ENCODE peak calls at places on chromosome X, in ten cellular contexts. K, C, L, V, H, M, Z, A, B and O are unnamed samples.

GRCh38 chrX:34365482-34365881 is 233.4 kb upstream of the FAM47A start:
- DNase-seq in K (peak; percentile 17), C (no peak), L (no peak), V (peak; percentile 2), H (no peak), M (no peak), Z (no peak), A (peak; percentile 3), B (no peak), O (peak; percentile 31)

GRCh38 chrX:50108264-50108663 is 92.5 kb downstream of the AKAP4 start:
- DNase-seq in K (peak; percentile 37), C (no peak), L (no peak), V (no peak), H (no peak), M (no peak), Z (no peak), A (no peak), B (no peak), O (no peak)

GRCh38 chrX:136480383-136480782 is 7.4 kb upstream of the BRS3 start:
- DNase-seq in K (no peak), C (no peak), L (no peak), V (no peak), H (no peak), M (peak; percentile 69), Z (no peak), A (no peak), B (no peak), O (no peak)

GRCh38 chrX:30488092-30488491 is 89.5 kb downstream of the TASL start:
- DNase-seq in K (no peak), C (no peak), L (no peak), V (peak; percentile 15), H (no peak), M (no peak), Z (no peak), A (peak; percentile 1), B (no peak), O (no peak)

GRCh38 chrX:139203681-139204575 is 326.6 kb upstream of the F9 start:
- DNase-seq in K (peak; percentile 9), C (peak; percentile 12), L (no peak), V (peak; percentile 2), H (no peak), M (peak; percentile 9), Z (no peak), A (no peak), B (no peak), O (no peak)

GRCh38 chrX:68841251-68842049 is 12.6 kb downstream of the EFNB1 start:
- DNase-seq in K (no peak), C (no peak), L (no peak), V (peak; percentile 9), H (no peak), M (peak; percentile 87), Z (no peak), A (no peak), B (no peak), O (no peak)

GRCh38 chrX:102832661-102833060 is 104.4 kb upstream of the RAB40AL start:
- DNase-seq in K (peak; percentile 53), C (no peak), L (no peak), V (no peak), H (no peak), M (no peak), Z (no peak), A (peak; percentile 77), B (no peak), O (no peak)

GRCh38 chrX:110089656-110090404 is 86.9 kb downstream of the TMEM164 start:
- DNase-seq in K (no peak), C (no peak), L (no peak), V (peak; percentile 11), H (no peak), M (no peak), Z (peak; percentile 22), A (no peak), B (no peak), O (no peak)

GRCh38 chrX:9433596-9433995 is 31.3 kb upstream of the TBL1X start:
- DNase-seq in K (no peak), C (no peak), L (no peak), V (no peak), H (no peak), M (peak; percentile 26), Z (no peak), A (no peak), B (no peak), O (no peak)

GRCh38 chrX:43822015-43822414 is 60.2 kb downstream of the MAOB start:
- DNase-seq in K (peak; percentile 40), C (no peak), L (no peak), V (no peak), H (no peak), M (no peak), Z (no peak), A (peak; percentile 33), B (no peak), O (no peak)
- TF ChIP-seq CTCF in K (no peak), C (no peak), L (no peak), V (no peak), H (no peak), M (no peak), Z (no peak), A (no peak), B (no peak), O (no peak)

GRCh38 chrX:572490-573124 is 58.0 kb upstream of the SHOX start:
- DNase-seq in K (no peak), C (no peak), L (no peak), V (no peak), H (no peak), M (no peak), Z (no peak), A (no peak), B (no peak), O (no peak)
- H3K4me3 ChIP-seq in K (no peak overlapping the region), C (no peak overlapping the region), L (no peak overlapping the region), V (no peak overlapping the region), H (no peak overlapping the region), M (no peak overlapping the region), Z (no peak overlapping the region), A (no peak overlapping the region), B (no peak overlapping the region), O (no peak overlapping the region)

GRCh38 chrX:12709047-12709446 is 82.2 kb upstream of the PRPS2 start:
- DNase-seq in K (no peak), C (no peak), L (no peak), V (no peak), H (no peak), M (no peak), Z (no peak), A (no peak), B (no peak), O (no peak)
- TF ChIP-seq CTCF in K (peak; percentile 23), C (no peak), L (no peak), V (no peak), H (no peak), M (no peak), Z (no peak), A (no peak), B (no peak), O (no peak)

DNA sequence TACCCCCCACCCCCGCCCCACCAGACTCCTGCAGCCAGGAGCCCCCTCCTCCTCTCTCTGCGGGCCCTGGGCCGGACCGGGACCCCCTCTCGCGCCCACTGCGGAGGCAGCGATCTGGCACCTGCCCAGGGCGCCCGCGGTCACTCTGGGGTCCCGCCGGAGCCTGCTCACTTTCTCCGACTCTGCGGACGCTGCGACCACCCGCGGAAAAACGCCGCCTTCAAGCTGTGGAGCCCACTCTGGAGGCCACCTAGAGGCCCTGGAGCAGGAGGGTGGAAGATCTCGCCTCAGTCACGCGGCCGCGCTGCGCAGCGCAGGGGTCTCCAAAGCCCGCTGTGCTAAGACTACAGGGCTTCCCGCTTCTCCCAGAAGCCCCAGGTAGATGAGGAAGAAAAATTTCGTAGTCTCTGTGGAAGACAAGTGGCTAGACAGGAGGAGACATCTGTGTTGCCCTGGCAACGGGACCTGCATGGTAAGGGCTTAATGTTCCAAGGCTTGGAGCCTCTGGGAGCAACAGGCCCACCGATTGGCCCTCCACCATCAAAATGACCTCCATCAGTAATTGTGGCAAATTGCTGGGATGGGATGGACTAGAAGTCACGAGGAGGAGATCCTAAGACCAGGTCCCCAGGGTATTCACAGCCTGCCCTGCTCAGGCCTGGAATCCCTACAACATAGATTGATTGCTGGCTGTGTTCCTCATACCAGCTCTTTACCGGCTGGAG is at the start of gene PNMA6F:
- DNase-seq in K (no peak), C (no peak), L (no peak), V (no peak), H (no peak), M (no peak), Z (no peak), A (no peak), B (no peak), O (no peak)
- H3K4me3 ChIP-seq in K (no peak within 1 kb of the TSS), C (no peak within 1 kb of the TSS), L (no peak within 1 kb of the TSS), V (no peak within 1 kb of the TSS), H (no peak within 1 kb of the TSS), M (no peak within 1 kb of the TSS), Z (no peak within 1 kb of the TSS), A (no peak within 1 kb of the TSS), B (no peak within 1 kb of the TSS), O (no peak within 1 kb of the TSS)

DNA sequence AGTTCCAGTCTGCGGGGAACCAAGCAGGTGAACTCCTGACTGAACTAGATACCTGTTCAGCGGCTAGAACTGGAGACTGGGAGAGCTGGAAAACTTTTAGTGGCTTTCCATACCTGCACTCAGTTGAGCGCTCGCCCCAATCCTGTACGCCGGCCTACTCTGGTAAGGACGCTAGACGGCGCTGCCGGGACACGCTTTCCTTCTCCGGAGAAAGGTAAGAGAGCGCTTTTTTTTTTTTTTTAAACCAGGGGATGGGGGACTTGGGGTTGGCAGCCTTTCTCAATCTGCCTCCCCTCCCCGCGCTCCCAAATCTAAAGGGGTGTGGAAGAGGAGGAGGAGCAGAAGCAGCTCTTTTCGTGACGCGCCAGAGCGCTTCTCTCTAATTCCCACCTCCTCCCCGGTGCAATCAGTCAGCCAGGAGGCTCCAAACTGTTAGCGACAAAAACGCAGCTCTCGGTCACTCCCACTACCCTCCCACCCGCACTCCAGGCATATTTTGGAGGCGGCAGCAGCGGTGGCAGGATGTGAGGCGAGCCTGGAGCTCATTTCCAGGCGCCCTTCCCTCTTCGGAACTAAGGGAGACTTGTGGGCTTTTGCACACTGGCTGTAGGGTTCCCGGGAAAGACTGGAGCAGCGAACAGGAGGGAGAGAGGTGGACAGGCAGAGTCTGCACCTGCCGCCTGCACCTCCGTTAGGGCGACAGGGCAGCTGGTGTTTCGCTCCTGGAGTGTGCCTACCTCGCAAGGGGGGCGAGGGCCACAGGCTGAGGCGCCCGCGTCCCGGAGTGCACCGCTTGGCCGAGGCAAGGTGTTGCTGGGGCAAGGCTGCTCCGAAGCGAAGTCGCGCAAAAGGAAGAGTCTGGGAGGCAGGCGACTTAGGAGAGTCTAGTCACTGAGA is at the start of gene IL1RAPL2:
- DNase-seq in K (peak; percentile 58), C (peak; percentile 12), L (no peak), V (peak; percentile 3), H (no peak), M (peak; percentile 52), Z (no peak), A (no peak), B (peak; percentile 28), O (no peak)
- TF ChIP-seq CTCF in K (peak; percentile 64), C (peak; percentile 32), L (no peak), V (peak; percentile 10), H (no peak), M (no peak), Z (peak; percentile 6), A (peak; percentile 10), B (peak; percentile 47), O (peak; percentile 49)

DNA sequence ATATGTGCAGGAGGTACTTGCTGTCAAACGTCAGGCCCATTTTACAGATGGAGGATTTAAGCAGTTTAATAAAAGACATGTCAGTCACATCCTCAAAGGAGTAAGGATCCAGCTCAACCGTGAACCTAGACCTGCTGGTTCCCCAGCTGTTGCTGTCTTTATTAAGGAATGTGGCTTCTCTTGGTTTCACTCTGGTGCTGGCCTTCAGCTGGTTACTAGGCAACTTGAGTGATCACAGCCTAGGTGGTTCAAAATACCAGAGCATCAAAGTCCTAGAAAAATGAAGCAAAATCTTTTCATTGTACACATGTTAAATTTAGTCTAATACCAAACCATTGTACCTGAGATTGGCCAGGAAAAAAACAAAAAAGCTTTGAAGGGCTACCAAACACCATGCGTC is 32.7 kb upstream of the GLRA2 start:
- DNase-seq in K (no peak), C (no peak), L (no peak), V (no peak), H (no peak), M (no peak), Z (no peak), A (no peak), B (no peak), O (no peak)
- H3K4me3 ChIP-seq in K (no peak overlapping the region), C (no peak overlapping the region), L (peak overlapping the region; percentile 27), V (no peak overlapping the region), H (no peak overlapping the region), M (no peak overlapping the region), Z (peak overlapping the region; percentile 30), A (no peak overlapping the region), B (no peak overlapping the region), O (no peak overlapping the region)